ENCODE peak calls at places on chromosomes 4 and X, in seven cellular contexts. I is HepG2, Z is IMR-90, O is A549, T is GM12878, H is K562, X is H1. L is an unnamed sample.

GRCh38 chr4:25060179-25060578 is 29.4 kb upstream of the LGI2 start:
- DNase-seq in I (no peak), Z (no peak), O (no peak), T (no peak), H (no peak), X (no peak), L (no peak)

GRCh38 chrX:152821145-152821765 is 9.3 kb downstream of the CETN2 start:
- DNase-seq in I (peak), Z (peak), O (peak), T (no peak), H (peak), X (peak), L (peak)

GRCh38 chrX:102765794-102766193 is 45.3 kb downstream of the GPRASP3 start:
- DNase-seq in I (no peak), Z (peak), O (no peak), T (no peak), H (no peak), X (no peak), L (no peak)

GRCh38 chr4:89400408-89401035 is 92.9 kb upstream of the GPRIN3 start:
- DNase-seq in I (no peak), Z (no peak), O (no peak), T (no peak), H (no peak), X (no peak), L (no peak)

GRCh38 chr4:154010377-154010776 is 221.5 kb upstream of the SFRP2 start:
- DNase-seq in I (no peak), Z (no peak), O (no peak), T (no peak), H (no peak), X (no peak), L (no peak)

GRCh38 chr4:155353923-155354540 is 22.7 kb downstream of the MAP9 start:
- DNase-seq in I (peak), Z (peak), O (peak), T (no peak), H (peak), X (peak), L (peak)

GRCh38 chr4:98929341-98930267 is 671 bp upstream of the EIF4E start:
- DNase-seq in I (peak), Z (peak), O (peak), T (peak), H (peak), X (peak), L (peak)

GRCh38 chr4:7402526-7402925 is 32.2 kb downstream of the PSAPL1 start:
- DNase-seq in I (no peak), Z (no peak), O (no peak), T (no peak), H (no peak), X (peak), L (no peak)

GRCh38 chr4:124526760-124527159 is 185.8 kb downstream of the ANKRD50 start:
- DNase-seq in I (peak), Z (peak), O (no peak), T (no peak), H (no peak), X (no peak), L (no peak)

GRCh38 chr4:155972098-155972497 is 18.4 kb upstream of the CTSO start:
- DNase-seq in I (no peak), Z (peak), O (no peak), T (peak), H (no peak), X (no peak), L (no peak)

GRCh38 chr4:135533053-135533452 is 1331.5 kb upstream of the PABPC4L start:
- DNase-seq in I (no peak), Z (no peak), O (no peak), T (no peak), H (no peak), X (no peak), L (no peak)

GRCh38 chr4:114495471-114495928 is 103.1 kb upstream of the UGT8 start:
- DNase-seq in I (no peak), Z (no peak), O (no peak), T (no peak), H (no peak), X (peak), L (no peak)

GRCh38 chr4:168666531-168666930 is 169.7 kb downstream of the PALLD start:
- DNase-seq in I (no peak), Z (peak), O (no peak), T (no peak), H (no peak), X (no peak), L (no peak)

GRCh38 chrX:104347860-104348259 is 93.1 kb upstream of the ESX1 start:
- DNase-seq in I (no peak), Z (no peak), O (no peak), T (no peak), H (no peak), X (no peak), L (no peak)

GRCh38 chrX:53283099-53283498 is 1.7 kb upstream of the IQSEC2 start:
- DNase-seq in I (no peak), Z (no peak), O (no peak), T (no peak), H (no peak), X (no peak), L (no peak)
- TF ChIP-seq RFX5 in I (no peak), Z (no peak), O (no peak), T (no peak), H (no peak), X (no peak), L (no peak)

GRCh38 chrX:74248889-74249288 is 55.1 kb upstream of the ZCCHC13 start:
- DNase-seq in I (no peak), Z (no peak), O (no peak), T (no peak), H (no peak), X (no peak), L (no peak)

GRCh38 chrX:74246524-74246923 is 57.5 kb upstream of the ZCCHC13 start:
- DNase-seq in I (no peak), Z (peak), O (peak), T (no peak), H (no peak), X (no peak), L (no peak)

GRCh38 chrX:74251006-74251930 is 52.7 kb upstream of the ZCCHC13 start:
- DNase-seq in I (peak), Z (peak), O (peak), T (no peak), H (no peak), X (no peak), L (no peak)

GRCh38 chrX:74250574-74250973 is 53.4 kb upstream of the ZCCHC13 start:
- DNase-seq in I (no peak), Z (no peak), O (no peak), T (no peak), H (no peak), X (no peak), L (no peak)

GRCh38 chrX:74249963-74250362 is 54.0 kb upstream of the ZCCHC13 start:
- DNase-seq in I (no peak), Z (no peak), O (no peak), T (no peak), H (peak), X (peak), L (no peak)
- H3K4me2 ChIP-seq in I (no peak), Z (no peak), O (peak), T (no peak), H (peak), X (peak), L (no peak)

GRCh38 chrX:118565853-118566252 is 70.2 kb downstream of the DOCK11 start:
- DNase-seq in I (no peak), Z (no peak), O (no peak), T (no peak), H (no peak), X (no peak), L (no peak)

GRCh38 chrX:118571829-118572228 is 76.2 kb downstream of the DOCK11 start:
- DNase-seq in I (peak), Z (no peak), O (no peak), T (no peak), H (no peak), X (no peak), L (no peak)

GRCh38 chrX:118570209-118570608 is 74.6 kb downstream of the DOCK11 start:
- DNase-seq in I (no peak), Z (no peak), O (no peak), T (no peak), H (no peak), X (no peak), L (no peak)

GRCh38 chrX:118566359-118566758 is 70.7 kb downstream of the DOCK11 start:
- DNase-seq in I (no peak), Z (peak), O (no peak), T (no peak), H (no peak), X (no peak), L (no peak)

DNA sequence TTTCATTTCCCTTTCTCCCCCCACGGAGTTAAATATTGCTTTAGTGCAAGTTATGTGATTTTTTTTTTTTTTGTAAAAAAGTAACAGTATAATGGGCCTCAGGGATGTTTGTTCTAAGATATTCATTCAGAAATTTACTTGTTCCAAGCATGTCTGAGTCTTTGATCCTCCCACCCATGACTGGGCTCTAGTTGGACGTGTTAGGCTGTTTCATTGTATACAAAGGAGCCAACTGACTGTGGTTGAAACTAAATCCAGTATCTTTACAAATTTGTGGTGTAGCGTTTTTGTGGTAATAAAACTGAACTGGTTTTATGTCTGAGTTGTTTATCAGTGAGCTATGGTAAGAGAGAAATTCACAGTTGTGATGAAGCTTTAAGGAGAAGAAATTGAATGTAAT is 74.1 kb downstream of the DOCK11 start:
- DNase-seq in I (no peak), Z (no peak), O (no peak), T (no peak), H (no peak), X (no peak), L (no peak)
- TF ChIP-seq RFX5 in I (no peak), Z (no peak), O (no peak), T (no peak), H (no peak), X (no peak), L (no peak)

GRCh38 chr4:137360701-137361213 is 171.5 kb downstream of the PCDH18 start:
- DNase-seq in I (no peak), Z (no peak), O (no peak), T (no peak), H (no peak), X (no peak), L (no peak)
- H3K4me2 ChIP-seq in I (no peak), Z (peak), O (no peak), T (no peak), H (no peak), X (no peak), L (peak)

DNA sequence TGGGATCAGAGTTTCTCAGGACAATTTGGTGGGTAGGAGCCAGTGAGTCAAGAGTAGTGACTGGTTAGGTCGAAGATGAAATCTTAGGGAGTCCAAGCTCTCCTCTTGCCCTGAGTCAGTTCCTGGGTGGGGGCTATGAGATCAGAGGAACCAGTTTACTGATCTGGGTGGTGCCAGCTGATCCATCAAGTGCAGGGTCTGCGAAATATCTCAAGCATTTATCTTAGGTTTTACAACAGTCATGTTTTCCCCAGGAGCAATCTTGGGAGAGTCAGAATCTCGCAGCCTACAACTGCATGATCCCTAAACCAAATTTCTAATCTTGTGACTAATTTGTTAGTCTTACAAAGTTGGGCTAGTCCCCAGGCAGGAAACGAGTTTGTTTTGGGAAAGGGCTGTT is 1833.2 kb upstream of the PCDH7 start:
- DNase-seq in I (no peak), Z (peak), O (no peak), T (no peak), H (no peak), X (no peak), L (no peak)
- TF ChIP-seq RFX5 in I (no peak), Z (no peak), O (no peak), T (no peak), H (no peak), X (no peak), L (no peak)

GRCh38 chr4:110787109-110787508 is 164.2 kb upstream of the PITX2 start:
- DNase-seq in I (no peak), Z (peak), O (no peak), T (no peak), H (no peak), X (no peak), L (no peak)
- H3K4me2 ChIP-seq in I (no peak), Z (no peak), O (no peak), T (no peak), H (no peak), X (no peak), L (no peak)

GRCh38 chr4:26326791-26327190 is 6.0 kb downstream of the RBPJ start:
- DNase-seq in I (no peak), Z (peak), O (no peak), T (no peak), H (no peak), X (no peak), L (no peak)
- TF ChIP-seq RFX5 in I (no peak), Z (no peak), O (no peak), T (no peak), H (no peak), X (no peak), L (no peak)

GRCh38 chrX:21940356-21940829 is at the start of gene SMS:
- DNase-seq in I (peak), Z (peak), O (peak), T (no peak), H (peak), X (peak), L (peak)

GRCh38 chrX:21946925-21947641 is 6.6 kb downstream of the SMS start:
- DNase-seq in I (no peak), Z (peak), O (no peak), T (no peak), H (peak), X (no peak), L (no peak)

GRCh38 chrX:21947671-21948070 is 7.2 kb downstream of the SMS start:
- DNase-seq in I (no peak), Z (no peak), O (no peak), T (no peak), H (no peak), X (no peak), L (no peak)

GRCh38 chrX:21944136-21944615 is 3.7 kb downstream of the SMS start:
- DNase-seq in I (no peak), Z (no peak), O (no peak), T (no peak), H (no peak), X (no peak), L (no peak)

DNA sequence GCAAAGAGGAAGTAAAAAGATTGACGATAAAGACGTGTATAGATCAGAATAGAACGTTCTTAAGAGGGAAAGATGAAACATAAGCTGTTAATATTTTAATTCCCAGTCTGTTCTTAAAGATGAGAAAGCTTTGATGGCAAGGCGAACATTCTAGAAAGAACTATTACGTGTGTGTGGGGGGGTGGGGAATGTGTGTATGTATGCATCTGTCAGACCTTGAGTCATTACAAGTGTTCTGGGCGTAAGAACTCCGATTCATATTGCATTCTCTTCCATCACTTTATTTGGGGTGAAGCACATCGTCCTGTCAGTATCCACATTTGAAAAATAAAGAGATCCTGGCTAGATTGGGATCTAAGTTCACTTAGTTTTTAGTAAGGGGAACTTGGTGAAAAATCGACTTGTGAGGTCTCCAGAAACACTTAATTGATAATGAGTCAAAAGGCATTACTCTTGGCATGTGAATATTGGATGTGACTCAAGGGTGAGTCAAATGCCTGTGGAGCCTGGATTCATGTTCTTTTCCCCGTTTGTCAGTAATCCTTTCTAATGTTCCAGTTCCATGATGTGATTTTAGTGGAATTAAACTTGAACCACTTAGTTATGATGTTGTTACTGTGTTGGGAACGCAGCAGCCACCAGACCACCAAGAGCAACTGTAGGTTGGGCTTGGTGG is 3.1 kb downstream of the SMS start:
- DNase-seq in I (no peak), Z (peak), O (peak), T (no peak), H (no peak), X (no peak), L (no peak)
- H3K4me2 ChIP-seq in I (peak), Z (peak), O (peak), T (peak), H (peak), X (peak), L (peak)

DNA sequence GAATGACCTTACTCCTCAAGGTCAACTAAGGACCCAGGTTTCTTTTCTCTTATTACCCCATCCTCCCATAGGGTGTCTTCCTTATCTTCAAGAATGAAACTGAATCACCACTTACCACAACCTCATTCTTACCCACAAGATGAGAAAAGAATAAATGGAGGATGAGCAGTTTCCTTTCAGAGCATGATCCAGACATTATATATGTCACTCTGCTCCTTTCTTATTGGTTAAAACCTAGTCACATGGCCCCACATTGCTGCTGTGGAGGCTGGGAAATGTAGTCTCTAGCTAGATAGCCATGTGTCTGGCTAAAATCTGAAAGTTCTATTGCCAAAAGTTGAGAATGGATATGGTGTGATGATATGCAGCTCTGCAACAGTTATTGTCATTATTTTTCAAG is 62.4 kb upstream of the RAI2 start:
- DNase-seq in I (no peak), Z (no peak), O (no peak), T (no peak), H (peak), X (no peak), L (peak)
- TF ChIP-seq RFX5 in I (no peak), Z (no peak), O (no peak), T (no peak), H (no peak), X (no peak), L (no peak)

DNA sequence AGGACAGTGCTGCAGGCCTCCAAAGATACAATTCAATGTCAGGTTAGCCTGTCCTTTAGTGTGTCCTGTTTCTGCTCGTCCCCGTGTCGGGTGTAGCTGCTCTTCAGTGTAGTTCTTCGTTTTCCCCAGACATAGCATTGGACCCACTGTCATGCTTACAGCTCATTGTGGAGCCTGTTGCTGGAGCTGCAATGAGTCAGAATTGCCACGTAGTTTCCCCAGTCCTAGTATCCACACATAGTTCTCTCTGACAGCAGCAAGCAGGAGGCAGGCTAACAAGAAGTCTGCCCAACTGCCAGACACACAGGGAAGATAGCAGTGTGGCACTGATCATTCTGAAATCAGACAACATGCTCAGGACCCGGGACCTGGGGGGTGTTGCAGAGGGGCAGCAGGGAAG is 49.2 kb downstream of the MOSPD2 start:
- DNase-seq in I (no peak), Z (peak), O (no peak), T (no peak), H (no peak), X (no peak), L (no peak)
- H3K4me2 ChIP-seq in I (no peak), Z (peak), O (no peak), T (no peak), H (no peak), X (no peak), L (no peak)